ENCODE peak calls at places on chromosomes 13 and 19, in eight cellular contexts. M, W, L, K, N, B, T and J are unnamed samples.

GRCh38 chr13:49858183-49858856 is 65.8 kb upstream of the KPNA3 start:
- DNase-seq in M (peak), W (no peak), L (peak), K (no peak), N (peak), B (peak), T (no peak), J (peak)

GRCh38 chr13:40145139-40145538 is 489.7 kb downstream of the COG6 start:
- DNase-seq in M (no peak), W (no peak), L (no peak), K (no peak), N (no peak), B (no peak), T (no peak), J (no peak)

GRCh38 chr19:958967-959685 is 25.0 kb upstream of the WDR18 start:
- DNase-seq in M (peak), W (no peak), L (no peak), K (peak), N (peak), B (peak), T (no peak), J (no peak)

GRCh38 chr13:46180393-46180792 is 1.6 kb downstream of the LCP1 start:
- DNase-seq in M (no peak), W (no peak), L (no peak), K (peak), N (no peak), B (no peak), T (no peak), J (no peak)

GRCh38 chr19:35027851-35028599 is 2.2 kb upstream of the SCN1B start:
- DNase-seq in M (peak), W (no peak), L (peak), K (no peak), N (peak), B (no peak), T (no peak), J (no peak)

GRCh38 chr13:33259296-33259695 is 26.3 kb downstream of the STARD13 start:
- DNase-seq in M (no peak), W (no peak), L (no peak), K (no peak), N (no peak), B (no peak), T (no peak), J (no peak)

GRCh38 chr13:103236213-103236612 is 170.0 kb upstream of the SLC10A2 start:
- DNase-seq in M (no peak), W (no peak), L (no peak), K (peak), N (no peak), B (peak), T (no peak), J (no peak)

GRCh38 chr13:29454931-29455481 is 140.5 kb downstream of the SLC7A1 start:
- DNase-seq in M (no peak), W (no peak), L (peak), K (peak), N (peak), B (peak), T (peak), J (no peak)

GRCh38 chr13:35722438-35723060 is 246.1 kb upstream of the MAB21L1 start:
- DNase-seq in M (no peak), W (no peak), L (no peak), K (peak), N (peak), B (no peak), T (no peak), J (no peak)

GRCh38 chr19:4379383-4380253 is 20.7 kb downstream of the SH3GL1 start:
- DNase-seq in M (peak), W (peak), L (peak), K (no peak), N (peak), B (peak), T (no peak), J (no peak)

GRCh38 chr19:2149980-2150793 is 1.2 kb downstream of the AP3D1 start:
- DNase-seq in M (no peak), W (no peak), L (peak), K (peak), N (peak), B (peak), T (peak), J (no peak)

GRCh38 chr19:55244004-55244680 is 14.7 kb downstream of the PPP6R1 start:
- DNase-seq in M (no peak), W (no peak), L (no peak), K (no peak), N (no peak), B (no peak), T (no peak), J (no peak)

GRCh38 chr13:99969934-99970760 is 1.4 kb downstream of the ZIC5 start:
- DNase-seq in M (no peak), W (no peak), L (peak), K (peak), N (no peak), B (no peak), T (peak), J (no peak)

GRCh38 chr13:23087884-23088283 is 92.9 kb upstream of the SGCG start:
- DNase-seq in M (no peak), W (no peak), L (no peak), K (peak), N (peak), B (peak), T (peak), J (no peak)

GRCh38 chr13:57629821-57630235 is 1.7 kb upstream of the PCDH17 start:
- DNase-seq in M (peak), W (peak), L (no peak), K (no peak), N (peak), B (peak), T (peak), J (peak)

GRCh38 chr13:90447735-90448103 is 899.8 kb upstream of the MIR17HG start:
- DNase-seq in M (peak), W (no peak), L (peak), K (no peak), N (peak), B (peak), T (peak), J (peak)

GRCh38 chr13:51912091-51912490 is 50.3 kb downstream of the CCDC70 start:
- DNase-seq in M (peak), W (peak), L (no peak), K (no peak), N (no peak), B (no peak), T (no peak), J (no peak)
- TF ChIP-seq CTCF in M (no peak), W (no peak), L (no peak), K (no peak), N (no peak), B (no peak), T (no peak), J (peak)

DNA sequence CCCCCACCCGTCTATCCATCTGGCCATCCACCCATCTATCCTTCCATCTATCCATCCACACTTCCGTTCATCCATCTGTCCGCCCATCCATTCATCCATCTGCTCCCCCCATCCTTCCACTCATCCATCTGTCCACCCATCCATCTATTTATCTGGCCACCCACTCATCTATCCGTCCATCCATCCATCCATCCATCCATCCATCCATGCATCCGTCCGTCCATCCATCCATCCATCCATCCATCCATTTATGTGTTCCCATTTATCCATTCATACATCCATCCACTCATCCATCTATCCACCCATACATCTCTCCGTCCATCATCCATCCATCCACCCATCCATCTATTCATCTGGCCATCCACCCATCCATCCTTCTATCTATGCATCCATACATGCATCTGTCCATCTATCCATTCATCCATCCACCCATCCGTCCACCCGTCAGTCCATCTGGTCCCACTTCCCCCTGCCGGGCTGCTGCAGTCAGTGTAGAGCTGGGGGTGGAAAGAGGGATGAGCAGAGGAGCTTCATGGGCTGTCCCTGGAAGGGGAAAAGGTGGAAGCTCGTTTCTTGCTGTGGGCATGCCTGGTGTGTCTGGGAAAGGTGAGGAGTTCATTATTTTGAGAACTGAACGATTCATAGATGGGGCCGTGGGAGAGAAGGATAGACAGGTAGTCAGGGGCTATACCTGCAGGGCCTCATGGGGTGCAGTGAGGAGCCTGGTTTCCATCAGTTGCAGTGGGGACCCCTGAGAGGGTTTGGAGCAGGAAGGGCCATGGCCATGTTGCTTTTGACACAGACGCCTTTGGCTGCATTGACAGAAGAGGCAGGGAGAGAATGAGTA is 842 bp downstream of the HSD11B1L start:
- DNase-seq in M (no peak), W (no peak), L (no peak), K (no peak), N (no peak), B (no peak), T (no peak), J (no peak)
- H3K4me3 ChIP-seq in M (peak), W (peak), L (peak), K (no peak), N (peak), B (peak), T (peak), J (peak)

GRCh38 chr19:10568444-10568825 is 344 bp downstream of the CDKN2D start:
- DNase-seq in M (no peak), W (peak), L (no peak), K (peak), N (no peak), B (no peak), T (no peak), J (no peak)
- TF ChIP-seq CTCF in M (no peak), W (no peak), L (no peak), K (no peak), N (no peak), B (no peak), T (no peak), J (no peak)

GRCh38 chr13:31043891-31044657 is 111.6 kb downstream of the TEX26 start:
- DNase-seq in M (peak), W (peak), L (peak), K (peak), N (peak), B (peak), T (peak), J (no peak)
- H3K4me3 ChIP-seq in M (no peak), W (no peak), L (no peak), K (no peak), N (no peak), B (no peak), T (no peak), J (no peak)

GRCh38 chr13:51913421-51914136 is 51.8 kb downstream of the CCDC70 start:
- DNase-seq in M (no peak), W (no peak), L (no peak), K (peak), N (no peak), B (no peak), T (peak), J (no peak)
- TF ChIP-seq CTCF in M (no peak), W (no peak), L (no peak), K (no peak), N (no peak), B (peak), T (peak), J (peak)

GRCh38 chr19:48922548-48923490 is 10.7 kb upstream of the DHDH start:
- DNase-seq in M (no peak), W (no peak), L (no peak), K (no peak), N (no peak), B (no peak), T (no peak), J (no peak)

GRCh38 chr19:48921721-48922500 is 11.6 kb upstream of the DHDH start:
- DNase-seq in M (no peak), W (no peak), L (no peak), K (no peak), N (no peak), B (no peak), T (no peak), J (no peak)

GRCh38 chr19:48925240-48925843 is 8.2 kb upstream of the DHDH start:
- DNase-seq in M (peak), W (no peak), L (no peak), K (no peak), N (peak), B (peak), T (no peak), J (no peak)

GRCh38 chr19:48928164-48929005 is 5.1 kb upstream of the DHDH start:
- DNase-seq in M (peak), W (peak), L (no peak), K (no peak), N (peak), B (no peak), T (no peak), J (no peak)

GRCh38 chr19:48926909-48927308 is 6.6 kb upstream of the DHDH start:
- DNase-seq in M (peak), W (peak), L (peak), K (no peak), N (peak), B (peak), T (no peak), J (peak)
- H3K4me3 ChIP-seq in M (no peak), W (no peak), L (no peak), K (no peak), N (no peak), B (no peak), T (no peak), J (no peak)